ENCODE peak calls at places on chromosomes 1 and 21, in four cellular contexts. H, Q, S and C are unnamed samples.

GRCh38 chr1:115977481-115978258 is 1.4 kb downstream of the SLC22A15 start:
- DNase-seq in Q (no peak), S (peak), H (no peak), C (no peak)

GRCh38 chr1:24735619-24736375 is 9.4 kb upstream of the CLIC4 start:
- DNase-seq in H (no peak), S (no peak), Q (no peak), C (no peak)

GRCh38 chr1:240352769-240353168 is 259.2 kb downstream of the GREM2 start:
- DNase-seq in H (no peak), S (no peak), Q (no peak), C (no peak)

GRCh38 chr1:41803656-41804055 is 115.1 kb downstream of the HIVEP3 start:
- DNase-seq in S (no peak), H (no peak), Q (no peak), C (no peak)

GRCh38 chr21:32812035-32812434 is 40.5 kb upstream of the PAXBP1 start:
- DNase-seq in H (no peak), S (no peak), Q (no peak), C (no peak)

GRCh38 chr1:63817152-63817667 is 43.4 kb downstream of the ROR1 start:
- DNase-seq in Q (no peak), H (no peak), S (no peak), C (no peak)

GRCh38 chr21:45990049-45990711 is 8.6 kb downstream of the COL6A1 start:
- DNase-seq in S (no peak), H (no peak), Q (no peak), C (peak)

GRCh38 chr1:25985171-25985570 is 12.7 kb downstream of the PAFAH2 start:
- DNase-seq in S (no peak), Q (no peak), H (no peak), C (no peak)

GRCh38 chr1:224407546-224408293 is 26.9 kb downstream of the WDR26 start:
- DNase-seq in Q (no peak), H (no peak), S (no peak), C (no peak)

GRCh38 chr1:10530756-10531155 is 56.0 kb downstream of the PEX14 start:
- DNase-seq in Q (no peak), S (no peak), H (no peak), C (no peak)

GRCh38 chr1:28365864-28366263 is 3.7 kb upstream of the PHACTR4 start:
- DNase-seq in S (no peak), H (no peak), Q (no peak), C (no peak)

DNA sequence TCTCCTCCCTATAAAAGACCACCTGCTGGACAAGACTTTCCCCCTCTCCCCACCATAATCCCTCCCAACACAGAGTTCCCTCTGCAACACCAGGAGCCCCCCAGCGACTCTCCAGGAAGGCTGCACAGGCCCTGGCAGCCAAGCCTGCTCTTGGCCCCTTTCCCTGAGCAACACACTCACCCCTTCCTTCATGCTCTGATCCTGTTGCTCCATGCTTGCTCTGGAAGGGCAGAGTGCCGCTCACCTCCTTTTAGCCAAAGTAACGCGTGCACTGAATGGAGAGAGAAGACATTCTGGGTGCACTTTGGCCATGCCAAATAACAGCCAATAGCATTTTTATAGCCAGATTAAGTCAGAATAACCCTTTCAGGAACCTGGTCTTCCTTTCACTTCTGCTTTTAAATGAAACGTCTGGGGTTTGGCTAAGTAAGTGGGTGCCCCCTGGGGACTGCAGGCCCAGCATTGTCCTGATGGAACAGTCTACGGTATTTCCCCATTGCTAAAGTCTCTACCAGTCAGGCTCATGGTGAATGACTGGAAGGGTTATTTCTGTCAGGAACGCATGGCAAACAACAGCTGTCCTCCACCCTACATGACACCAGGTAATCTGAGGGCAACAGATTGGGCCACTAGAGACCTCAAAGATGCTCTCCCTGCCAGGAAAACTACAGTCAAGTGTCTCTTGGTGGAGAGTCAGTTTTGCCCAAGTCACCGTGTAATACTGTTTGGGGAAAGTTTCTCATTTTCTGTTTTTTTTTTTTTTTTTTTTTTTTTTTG is at the start of gene SLC2A5:
- DNase-seq in H (peak), S (no peak), Q (no peak), C (no peak)
- TF ChIP-seq NR2C2 in H (no peak), S (no peak), Q (no peak), C (no peak)

GRCh38 chr1:35558374-35559316 is 1.0 kb downstream of the NCDN start:
- DNase-seq in Q (no peak), H (no peak), S (no peak), C (peak)
- TF ChIP-seq NR2C2 in Q (no peak), H (no peak), S (no peak), C (no peak)

GRCh38 chr1:112033422-112034120 is 44.1 kb upstream of the KCND3 start:
- DNase-seq in S (no peak), H (no peak), Q (no peak), C (no peak)
- TF ChIP-seq NR2C2 in S (no peak), H (no peak), Q (no peak), C (no peak)

GRCh38 chr21:44552681-44553080 is 1.4 kb upstream of the KRTAP10-2 start:
- DNase-seq in S (no peak), H (no peak), Q (no peak), C (no peak)
- TF ChIP-seq NR2C2 in S (no peak), H (no peak), Q (no peak), C (no peak)

GRCh38 chr1:9295884-9296283 is 3.2 kb downstream of the SPSB1 start:
- DNase-seq in S (no peak), Q (no peak), H (no peak), C (no peak)

GRCh38 chr1:9294440-9294773 is 1.7 kb downstream of the SPSB1 start:
- DNase-seq in S (peak), H (no peak), Q (no peak), C (no peak)

GRCh38 chr1:9296850-9297249 is 4.2 kb downstream of the SPSB1 start:
- DNase-seq in S (no peak), H (no peak), Q (no peak), C (no peak)

GRCh38 chr1:9293512-9294439 is 1.1 kb downstream of the SPSB1 start:
- DNase-seq in H (no peak), Q (peak), S (no peak), C (no peak)

DNA sequence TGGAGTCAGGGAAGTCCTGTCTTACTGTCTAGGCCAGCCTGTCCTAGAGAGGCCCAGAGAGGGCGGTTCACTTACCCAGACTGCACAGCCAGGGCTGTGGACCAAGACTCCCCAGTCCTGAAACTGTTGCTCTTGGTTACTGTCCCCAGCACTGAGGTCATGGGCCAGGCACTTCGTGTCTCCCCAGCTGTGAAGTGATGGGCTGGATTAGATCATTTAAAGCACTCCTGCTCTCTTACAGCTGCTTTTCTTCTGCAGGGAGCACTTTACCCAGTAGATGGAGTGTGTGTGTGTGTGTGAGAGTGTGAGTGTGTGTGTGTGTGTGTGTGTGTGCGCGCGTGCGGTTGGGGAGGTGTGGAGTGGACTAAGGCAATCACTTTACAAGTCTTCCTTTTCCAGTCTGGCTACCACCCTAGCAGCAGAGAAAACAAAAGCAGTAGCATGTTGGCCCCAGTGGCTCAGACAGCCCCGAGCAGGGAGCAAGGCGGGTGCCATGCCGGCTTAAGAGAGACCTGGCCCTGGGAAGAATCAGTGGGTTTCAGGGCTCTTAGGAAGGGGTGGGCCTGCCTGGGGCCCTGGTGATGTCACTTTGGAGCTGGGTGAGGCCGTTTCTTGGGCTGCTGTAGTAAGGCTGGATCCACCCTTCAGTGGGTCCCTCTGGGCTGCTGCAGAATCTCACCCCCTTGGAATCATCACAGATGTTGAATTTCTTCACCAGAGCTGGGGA is 2.4 kb downstream of the SPSB1 start:
- DNase-seq in Q (no peak), H (no peak), S (no peak), C (no peak)
- TF ChIP-seq NR2C2 in Q (no peak), H (no peak), S (no peak), C (no peak)

GRCh38 chr1:183461350-183461749 is 10.9 kb upstream of the SMG7 start:
- DNase-seq in H (no peak), S (no peak), Q (no peak), C (no peak)
- TF ChIP-seq NR2C2 in H (no peak), S (no peak), Q (no peak), C (no peak)

GRCh38 chr1:214708321-214708960 is 105.4 kb downstream of the CENPF start:
- DNase-seq in H (no peak), S (no peak), Q (no peak), C (no peak)

GRCh38 chr1:214707306-214708087 is 104.5 kb downstream of the CENPF start:
- DNase-seq in Q (no peak), H (no peak), S (no peak), C (no peak)

GRCh38 chr1:214715126-214715525 is 112.1 kb downstream of the CENPF start:
- DNase-seq in Q (no peak), S (no peak), H (no peak), C (no peak)

GRCh38 chr1:214712737-214713136 is 109.7 kb downstream of the CENPF start:
- DNase-seq in Q (no peak), S (no peak), H (no peak), C (no peak)

GRCh38 chr1:214709241-214709640 is 106.2 kb downstream of the CENPF start:
- DNase-seq in Q (no peak), S (no peak), H (no peak), C (no peak)
- TF ChIP-seq NR2C2 in Q (no peak), S (no peak), H (no peak), C (no peak)

GRCh38 chr1:227889863-227890405 is 57.8 kb downstream of the WNT9A start:
- DNase-seq in H (no peak), Q (no peak), S (no peak), C (no peak)
- TF ChIP-seq NR2C2 in H (no peak), Q (no peak), S (no peak), C (no peak)